ENCODE peak calls at places on chromosome 15, in four cellular contexts. D is body of pancreas, N is ovary, C is GM06990. F is an unnamed sample.

GRCh38 chr15:77646104-77646694 is 13.5 kb upstream of the LINGO1 start:
- DNase-seq in N (no peak), D (no peak), C (no peak), F (no peak)

GRCh38 chr15:92633418-92633817 is 22.2 kb downstream of the FAM174B start:
- DNase-seq in C (no peak), D (peak; percentile 13), N (no peak), F (no peak)

GRCh38 chr15:58286541-58286940 is 145.2 kb upstream of the LIPC start:
- DNase-seq in D (no peak), N (no peak), C (no peak), F (no peak)

GRCh38 chr15:49270541-49271421 is 100.7 kb downstream of the GALK2 start:
- DNase-seq in N (peak; percentile 42), C (no peak), D (no peak), F (no peak)

GRCh38 chr15:38260077-38260476 is 7.4 kb downstream of the SPRED1 start:
- DNase-seq in D (no peak), C (no peak), N (no peak), F (no peak)

GRCh38 chr15:62153228-62153627 is 11.9 kb downstream of the C2CD4B start:
- DNase-seq in D (no peak), N (no peak), C (no peak), F (no peak)

GRCh38 chr15:80572337-80572736 is 122.8 kb upstream of the ABHD17C start:
- DNase-seq in N (no peak), D (no peak), C (no peak), F (no peak)

GRCh38 chr15:63583027-63583426 is 14.2 kb upstream of the FBXL22 start:
- DNase-seq in N (no peak), C (no peak), D (no peak), F (no peak)

GRCh38 chr15:74464216-74464615 is 3.3 kb upstream of the UBL7 start:
- DNase-seq in C (no peak), D (no peak), N (no peak), F (no peak)

GRCh38 chr15:70299931-70300858 is 202.5 kb upstream of the TLE3 start:
- DNase-seq in C (peak; percentile 78), D (no peak), N (no peak), F (no peak)

GRCh38 chr15:43383070-43383469 is 12.2 kb downstream of the TUBGCP4 start:
- DNase-seq in N (no peak), D (no peak), C (no peak), F (no peak)

GRCh38 chr15:66882251-66883020 is 180.4 kb downstream of the SMAD6 start:
- DNase-seq in N (no peak), C (no peak), D (no peak), F (no peak)

GRCh38 chr15:70806992-70807712 is 43.8 kb upstream of the UACA start:
- DNase-seq in C (no peak), D (no peak), N (peak; percentile 81), F (no peak)

GRCh38 chr15:87154771-87155170 is 1075.1 kb downstream of the AGBL1 start:
- DNase-seq in D (no peak), N (no peak), C (no peak), F (no peak)

DNA sequence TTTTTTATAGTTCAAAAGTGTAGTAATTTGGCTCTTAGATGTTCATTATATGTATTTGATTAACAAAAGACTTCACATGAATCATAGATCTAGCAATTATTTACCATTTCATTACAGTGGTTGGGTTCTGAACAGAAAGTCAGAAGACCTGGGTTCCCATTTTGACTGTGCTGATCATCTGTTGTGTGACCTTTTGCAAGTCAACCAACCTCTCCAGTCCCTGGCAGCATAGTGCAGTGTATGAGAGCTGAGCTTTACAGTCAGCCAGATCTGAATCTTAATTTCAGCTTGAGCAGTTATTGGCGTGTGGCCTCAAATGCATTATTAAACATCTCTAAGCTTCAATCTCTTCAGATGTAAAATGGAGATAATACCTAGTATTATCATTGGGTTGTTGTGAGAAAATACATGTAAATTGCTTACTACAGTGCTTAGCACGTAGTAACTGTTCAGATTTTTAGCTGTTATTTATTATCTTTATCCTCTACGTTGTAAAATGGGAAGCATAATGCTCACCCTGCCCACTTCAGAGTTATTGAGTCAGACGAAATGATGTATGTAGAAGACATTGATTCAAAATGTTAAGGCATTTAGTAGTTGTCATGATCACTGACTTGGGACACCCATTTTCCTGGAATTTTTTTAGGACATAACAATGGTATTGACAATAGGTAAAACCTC is 104.0 kb downstream of the KLHL25 start:
- DNase-seq in N (no peak), C (no peak), D (no peak), F (no peak)
- H3K4me3 ChIP-seq in N (no peak overlapping the region), C (peak overlapping the region; percentile 67), D (no peak overlapping the region), F (no peak overlapping the region)

GRCh38 chr15:89486726-89487050 is 9.7 kb downstream of the RHCG start:
- DNase-seq in D (no peak), C (peak; percentile 69), N (no peak), F (no peak)
- TF ChIP-seq CTCF in D (no peak), C (no peak), N (no peak), F (no peak)

GRCh38 chr15:45451265-45451664 is 71.3 kb downstream of the SLC30A4 start:
- DNase-seq in D (no peak), C (no peak), N (no peak), F (no peak)

GRCh38 chr15:45449387-45449786 is 71.0 kb upstream of the GATM start:
- DNase-seq in C (no peak), D (no peak), N (no peak), F (no peak)

GRCh38 chr15:45448516-45448915 is 70.2 kb upstream of the GATM start:
- DNase-seq in C (no peak), D (no peak), N (no peak), F (no peak)

GRCh38 chr15:45449878-45450277 is 71.5 kb upstream of the GATM start:
- DNase-seq in D (peak; percentile 62), N (no peak), C (no peak), F (peak; percentile 59)

DNA sequence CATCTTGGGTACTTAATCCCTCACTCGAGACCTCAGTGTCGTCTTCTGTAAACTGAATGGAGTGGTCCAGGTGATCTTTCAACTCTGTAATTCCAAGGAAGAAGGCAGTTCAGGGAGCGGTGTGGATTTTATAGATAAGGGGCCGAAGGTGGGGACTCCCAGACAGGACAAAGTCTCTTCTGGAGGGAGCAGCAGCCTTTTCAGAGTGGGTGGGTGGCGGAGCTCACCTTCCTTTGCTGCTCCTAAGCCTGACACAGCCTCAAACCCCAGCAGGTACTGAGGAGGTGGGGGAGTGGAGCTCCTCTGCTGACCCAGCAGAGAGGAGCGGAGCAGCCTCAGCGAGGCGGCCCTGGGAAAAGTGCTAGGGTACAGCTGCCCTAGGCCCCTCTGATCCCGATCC is 72.1 kb downstream of the SLC30A4 start:
- DNase-seq in C (no peak), N (no peak), D (no peak), F (no peak)
- H3K4me3 ChIP-seq in C (no peak overlapping the region), N (no peak overlapping the region), D (no peak overlapping the region), F (peak overlapping the region; percentile 23)

DNA sequence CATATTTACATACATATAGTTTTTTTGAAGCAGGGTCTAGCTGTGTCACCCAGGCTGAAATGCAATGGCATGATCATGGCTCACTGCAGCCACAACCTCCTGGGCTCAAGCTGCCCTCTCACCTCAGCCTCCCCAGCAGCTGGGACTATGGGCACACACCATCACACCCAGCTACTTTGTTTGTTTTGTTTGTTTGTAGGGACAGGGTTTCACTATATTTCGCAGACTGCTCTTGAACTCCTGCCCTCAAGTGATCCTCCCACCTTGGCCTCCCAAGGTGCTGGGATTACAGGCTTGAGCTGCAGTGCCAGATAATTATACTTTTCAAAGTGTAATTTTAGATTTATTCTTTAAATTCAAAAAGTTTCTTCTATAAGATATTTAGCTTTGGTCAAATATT is 10.2 kb downstream of the GTF2A2 start:
- DNase-seq in N (no peak), C (no peak), D (no peak), F (no peak)
- TF ChIP-seq CTCF in N (no peak), C (no peak), D (no peak), F (no peak)

GRCh38 chr15:35548435-35548834 is 2.5 kb upstream of the DPH6 start:
- DNase-seq in C (no peak), D (no peak), N (no peak), F (no peak)
- H3K4me3 ChIP-seq in C (no peak overlapping the region), D (no peak overlapping the region), N (no peak overlapping the region), F (no peak overlapping the region)

DNA sequence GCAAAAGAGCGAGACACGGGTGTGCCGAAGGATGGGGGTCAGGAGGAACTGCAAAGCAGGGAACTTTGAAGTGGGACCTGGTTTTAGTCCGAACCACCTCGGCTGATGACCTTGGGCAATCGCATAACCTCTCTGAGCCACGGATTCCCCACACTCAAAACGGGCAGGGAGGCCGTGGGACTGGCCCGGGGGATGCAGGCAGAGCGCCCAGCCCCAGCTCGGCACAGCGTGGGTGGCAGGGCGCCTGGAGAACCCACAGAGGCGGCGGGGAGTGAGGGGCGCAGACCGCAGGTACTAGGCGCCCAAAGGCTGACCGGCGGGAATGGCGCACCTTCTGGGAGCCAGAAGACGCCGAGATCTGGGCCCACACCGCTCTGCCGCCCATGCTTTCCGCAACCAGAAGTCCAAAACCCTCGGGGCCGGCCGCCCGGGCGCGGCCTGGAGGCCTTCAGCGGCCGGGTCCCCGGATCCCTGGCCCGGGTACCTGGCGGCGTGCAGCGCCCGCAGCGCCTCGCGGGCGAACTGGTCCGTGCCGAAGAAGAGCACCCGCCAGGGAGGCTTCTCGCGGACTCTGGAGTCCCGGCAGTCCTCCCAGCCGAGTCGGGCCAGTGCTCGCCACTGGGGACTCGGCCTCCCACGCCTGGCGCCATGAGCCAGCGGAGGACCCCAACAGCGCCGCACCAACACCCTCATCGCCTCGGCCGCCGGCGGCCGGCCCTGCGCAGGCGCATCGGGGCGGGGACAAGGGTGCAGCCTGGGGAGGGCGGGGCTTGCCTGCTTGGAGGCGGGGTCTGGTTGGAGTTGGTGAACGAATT is at the start of gene MTFMT:
- DNase-seq in D (peak; percentile 91), C (peak; percentile 90), N (peak; percentile 97), F (no peak)
- TF ChIP-seq CTCF in D (peak; percentile 11), C (no peak), N (no peak), F (peak; percentile 3)

GRCh38 chr15:51678081-51678480 is 3.2 kb upstream of the SCG3 start:
- DNase-seq in D (no peak), N (no peak), C (no peak), F (no peak)

GRCh38 chr15:51680316-51680715 is 987 bp upstream of the SCG3 start:
- DNase-seq in C (no peak), D (no peak), N (no peak), F (no peak)

GRCh38 chr15:51677453-51677852 is 3.9 kb upstream of the SCG3 start:
- DNase-seq in C (no peak), N (no peak), D (no peak), F (no peak)

GRCh38 chr15:51681303-51681963 is at the start of gene SCG3:
- DNase-seq in N (peak; percentile 85), C (peak; percentile 51), D (peak; percentile 86), F (peak; percentile 69)
- H3K4me3 ChIP-seq in N (no peak within 1 kb of the TSS), C (no peak within 1 kb of the TSS), D (peak within 1 kb of the TSS; percentile 4), F (peak within 1 kb of the TSS; percentile 42)

GRCh38 chr15:32878849-32879795 is 161.3 kb downstream of the GREM1 start:
- DNase-seq in N (no peak), D (no peak), C (no peak), F (no peak)

GRCh38 chr15:32879980-32880379 is 162.2 kb downstream of the GREM1 start:
- DNase-seq in C (no peak), D (no peak), N (no peak), F (no peak)

GRCh38 chr15:32878342-32878741 is 160.5 kb downstream of the GREM1 start:
- DNase-seq in N (no peak), D (no peak), C (no peak), F (no peak)

GRCh38 chr15:32884136-32884535 is 166.3 kb downstream of the GREM1 start:
- DNase-seq in N (no peak), D (no peak), C (no peak), F (no peak)

GRCh38 chr15:32881528-32881927 is 163.7 kb downstream of the GREM1 start:
- DNase-seq in D (no peak), C (no peak), N (no peak), F (no peak)
- TF ChIP-seq CTCF in D (no peak), C (no peak), N (no peak), F (no peak)